ENCODE peak calls at places on chromosomes 16 and 17, in five cellular contexts. Q is Caco-2, I is fibroblast of pulmonary artery, Y is AG10803, K is AG04450. J is an unnamed sample.

GRCh38 chr16:50747206-50747956 is 5.5 kb downstream of the CYLD start:
- DNase-seq in I (peak), Y (no peak), Q (peak), K (no peak), J (no peak)

GRCh38 chr16:29705030-29705429 is 26.1 kb downstream of the QPRT start:
- DNase-seq in I (no peak), Y (no peak), K (no peak), Q (no peak), J (no peak)

GRCh38 chr17:75891022-75891604 is 5.6 kb downstream of the TRIM65 start:
- DNase-seq in Y (no peak), Q (no peak), K (no peak), I (no peak), J (no peak)

GRCh38 chr16:52050418-52050817 is 496.5 kb downstream of the TOX3 start:
- DNase-seq in Y (no peak), Q (no peak), I (peak), K (no peak), J (no peak)

GRCh38 chr17:18118633-18118975 is 10.0 kb downstream of the MYO15A start:
- DNase-seq in Q (no peak), Y (no peak), K (no peak), I (no peak), J (no peak)

GRCh38 chr17:17201271-17201670 is 4.9 kb downstream of the PLD6 start:
- DNase-seq in K (no peak), Q (no peak), I (no peak), Y (no peak), J (no peak)

GRCh38 chr17:40290629-40291296 is 3.1 kb downstream of the CDC6 start:
- DNase-seq in I (peak), Q (peak), Y (peak), K (peak), J (no peak)

GRCh38 chr17:81302861-81303326 is 7.8 kb upstream of the SLC38A10 start:
- DNase-seq in I (no peak), Q (no peak), Y (no peak), K (no peak), J (no peak)

GRCh38 chr17:47316316-47316715 is 7.4 kb upstream of the EFCAB13 start:
- DNase-seq in Y (peak), I (peak), K (no peak), Q (peak), J (no peak)

GRCh38 chr17:51703364-51704341 is 443.3 kb downstream of the UTP18 start:
- DNase-seq in Y (no peak), Q (no peak), K (no peak), I (peak), J (no peak)

GRCh38 chr17:35944151-35944550 is 638 bp upstream of the LYZL6 start:
- DNase-seq in K (no peak), Y (no peak), I (no peak), Q (no peak), J (no peak)

GRCh38 chr16:2276501-2277195 is 8.7 kb upstream of the RNPS1 start:
- DNase-seq in K (no peak), Y (no peak), I (no peak), Q (no peak), J (no peak)

GRCh38 chr17:65023791-65024190 is 32.7 kb downstream of the GNA13 start:
- DNase-seq in Y (no peak), K (no peak), Q (no peak), I (no peak), J (peak)

GRCh38 chr17:62562656-62563055 is 64.8 kb upstream of the MRC2 start:
- DNase-seq in K (peak), Y (peak), Q (no peak), I (peak), J (peak)

GRCh38 chr16:85584989-85585388 is 28.1 kb upstream of the GSE1 start:
- DNase-seq in Q (no peak), K (no peak), Y (no peak), I (no peak), J (no peak)

GRCh38 chr17:73929860-73930430 is 273.5 kb upstream of the RPL38 start:
- DNase-seq in I (no peak), Q (no peak), Y (no peak), K (no peak), J (no peak)

GRCh38 chr16:3101841-3102470 is 2.9 kb upstream of the ZSCAN10 start:
- DNase-seq in I (peak), Q (no peak), K (no peak), Y (no peak), J (no peak)

GRCh38 chr17:61970030-61970429 is 42.2 kb upstream of the INTS2 start:
- DNase-seq in I (peak), Y (no peak), K (no peak), Q (no peak), J (no peak)

GRCh38 chr17:70050192-70050591 is 24.8 kb upstream of the KCNJ16 start:
- DNase-seq in Y (peak), I (no peak), Q (no peak), K (no peak), J (no peak)

GRCh38 chr17:1783271-1783670 is 21.4 kb downstream of the SERPINF1 start:
- DNase-seq in K (no peak), Q (no peak), Y (peak), I (peak), J (no peak)

GRCh38 chr16:28974007-28974436 is 556 bp upstream of the SPNS1 start:
- DNase-seq in K (peak), I (peak), Q (peak), Y (peak), J (peak)

GRCh38 chr17:50270430-50271172 is 3.7 kb upstream of the TMEM92 start:
- DNase-seq in I (peak), Q (no peak), K (peak), Y (peak), J (no peak)

GRCh38 chr17:81651692-81652091 is 4.7 kb downstream of the PDE6G start:
- DNase-seq in Y (peak), I (peak), K (peak), Q (no peak), J (peak)

GRCh38 chr17:45314761-45315549 is 1.9 kb downstream of the MAP3K14 start:
- DNase-seq in I (no peak), K (no peak), Y (no peak), Q (no peak), J (no peak)

GRCh38 chr17:36183001-36183810 is 6.8 kb upstream of the TBC1D3B start:
- DNase-seq in Q (peak), K (peak), Y (peak), I (peak), J (no peak)

GRCh38 chr16:58458634-58459343 is 41.2 kb upstream of the NDRG4 start:
- DNase-seq in K (no peak), Y (no peak), Q (no peak), I (no peak), J (no peak)

GRCh38 chr16:63913278-63913677 is 1208.6 kb downstream of the CDH11 start:
- DNase-seq in I (no peak), Q (no peak), Y (no peak), K (no peak), J (no peak)

GRCh38 chr16:87556941-87557459 is 45.3 kb upstream of the JPH3 start:
- DNase-seq in I (peak), Q (no peak), Y (peak), K (no peak), J (no peak)

GRCh38 chr17:40071720-40072480 is 9.1 kb downstream of the THRA start:
- DNase-seq in Q (no peak), Y (peak), K (no peak), I (peak), J (no peak)

GRCh38 chr16:35188288-35189155 is 1729.1 kb downstream of the TP53TG3F start:
- DNase-seq in Q (peak), K (no peak), I (no peak), Y (no peak), J (no peak)

GRCh38 chr17:74738051-74738996 is 1.3 kb downstream of the RAB37 start:
- DNase-seq in K (no peak), I (peak), Q (no peak), Y (no peak), J (no peak)

GRCh38 chr17:70713694-70714093 is 544.4 kb downstream of the KCNJ2 start:
- DNase-seq in Q (no peak), K (no peak), I (no peak), Y (no peak), J (no peak)

GRCh38 chr16:23482778-23483177 is 27.5 kb downstream of the GGA2 start:
- DNase-seq in I (no peak), Y (no peak), Q (no peak), K (no peak), J (no peak)

GRCh38 chr17:64236827-64237403 is 26.1 kb downstream of the TEX2 start:
- DNase-seq in K (no peak), Y (no peak), I (no peak), Q (peak), J (no peak)

GRCh38 chr17:78400581-78401240 is 22.3 kb downstream of the PGS1 start:
- DNase-seq in Y (no peak), K (no peak), I (no peak), Q (no peak), J (no peak)

GRCh38 chr17:41140360-41141132 is at the start of gene KRTAP4-6:
- DNase-seq in Y (peak), I (no peak), K (peak), Q (no peak), J (peak)

GRCh38 chr17:67229109-67229991 is 15.6 kb downstream of the HELZ start:
- DNase-seq in K (no peak), Q (no peak), Y (no peak), I (no peak), J (no peak)

GRCh38 chr17:67223924-67224323 is 21.1 kb downstream of the HELZ start:
- DNase-seq in K (no peak), Y (no peak), I (no peak), Q (peak), J (no peak)

GRCh38 chr17:67232441-67232840 is 12.6 kb downstream of the HELZ start:
- DNase-seq in Q (no peak), K (no peak), Y (no peak), I (no peak), J (no peak)

DNA sequence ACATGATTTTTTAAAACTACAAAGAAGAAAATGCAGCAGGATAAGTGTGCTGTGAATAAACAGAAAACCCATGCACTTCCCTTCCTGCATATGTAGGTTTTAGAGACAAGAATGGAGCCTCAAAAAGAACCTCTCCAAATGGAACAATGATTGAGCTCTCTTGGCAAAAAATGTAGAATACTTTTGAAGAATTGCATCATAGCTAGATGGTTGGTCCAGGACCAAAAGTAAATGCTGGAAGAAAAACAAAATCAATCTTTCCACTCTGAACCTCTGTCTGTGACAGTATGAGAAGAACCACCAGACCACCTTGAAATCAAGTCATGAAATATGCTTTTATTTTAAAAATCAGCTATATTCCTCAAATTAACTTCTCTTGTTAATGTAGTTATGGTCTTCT is 17.5 kb downstream of the HELZ start:
- DNase-seq in I (peak), K (no peak), Y (peak), Q (no peak), J (no peak)
- TF ChIP-seq CTCF in I (no peak), K (no peak), Y (no peak), Q (no peak), J (no peak)

GRCh38 chr16:73059779-73060178 is 11.9 kb upstream of the ZFHX3 start:
- DNase-seq in Q (no peak), K (no peak), I (no peak), Y (no peak), J (no peak)
- H3K4me3 ChIP-seq in Q (no peak), K (peak), I (peak), Y (peak), J (peak)

GRCh38 chr17:57597101-57597500 is 148.0 kb downstream of the CCDC182 start:
- DNase-seq in K (no peak), I (no peak), Y (no peak), Q (no peak), J (no peak)
- TF ChIP-seq CTCF in K (no peak), I (no peak), Y (no peak), Q (no peak), J (no peak)

GRCh38 chr17:6666557-6666956 is 15.0 kb downstream of the C17orf100 start:
- DNase-seq in Q (no peak), Y (no peak), K (no peak), I (no peak), J (no peak)
- H3K4me3 ChIP-seq in Q (no peak), Y (no peak), K (no peak), I (no peak), J (no peak)

GRCh38 chr16:8548166-8548565 is 42.1 kb downstream of the TMEM114 start:
- DNase-seq in K (no peak), Y (no peak), Q (no peak), I (no peak), J (no peak)

GRCh38 chr16:8550728-8551387 is 39.5 kb downstream of the TMEM114 start:
- DNase-seq in Y (no peak), K (no peak), Q (no peak), I (no peak), J (no peak)

GRCh38 chr16:8551388-8552332 is 38.7 kb downstream of the TMEM114 start:
- DNase-seq in Q (no peak), K (no peak), I (no peak), Y (no peak), J (no peak)

GRCh38 chr16:8547756-8548155 is 42.6 kb downstream of the TMEM114 start:
- DNase-seq in Q (no peak), K (no peak), Y (no peak), I (no peak), J (no peak)

GRCh38 chr16:8549843-8550412 is 40.4 kb downstream of the TMEM114 start:
- DNase-seq in Q (no peak), Y (no peak), I (no peak), K (no peak), J (no peak)
- TF ChIP-seq CTCF in Q (no peak), Y (no peak), I (no peak), K (no peak), J (no peak)

GRCh38 chr16:11610580-11610979 is 23.9 kb upstream of the LITAF start:
- DNase-seq in Y (no peak), K (no peak), Q (no peak), I (no peak), J (no peak)
- H3K4me3 ChIP-seq in Y (no peak), K (no peak), Q (no peak), I (no peak), J (no peak)

GRCh38 chr17:14202388-14203166 is 34.1 kb downstream of the CDRT15 start:
- DNase-seq in Q (no peak), Y (no peak), I (no peak), K (no peak), J (no peak)

GRCh38 chr17:14201595-14201994 is 35.1 kb downstream of the CDRT15 start:
- DNase-seq in K (no peak), I (no peak), Y (no peak), Q (no peak), J (no peak)

GRCh38 chr17:14204084-14204483 is 32.6 kb downstream of the CDRT15 start:
- DNase-seq in Y (no peak), I (no peak), K (no peak), Q (no peak), J (no peak)

GRCh38 chr17:14204546-14204945 is 32.1 kb downstream of the CDRT15 start:
- DNase-seq in K (no peak), I (no peak), Y (no peak), Q (no peak), J (no peak)

GRCh38 chr17:14203392-14203791 is 33.3 kb downstream of the CDRT15 start:
- DNase-seq in Y (no peak), I (peak), K (no peak), Q (no peak), J (no peak)
- TF ChIP-seq CTCF in Y (peak), I (peak), K (peak), Q (peak), J (peak)

DNA sequence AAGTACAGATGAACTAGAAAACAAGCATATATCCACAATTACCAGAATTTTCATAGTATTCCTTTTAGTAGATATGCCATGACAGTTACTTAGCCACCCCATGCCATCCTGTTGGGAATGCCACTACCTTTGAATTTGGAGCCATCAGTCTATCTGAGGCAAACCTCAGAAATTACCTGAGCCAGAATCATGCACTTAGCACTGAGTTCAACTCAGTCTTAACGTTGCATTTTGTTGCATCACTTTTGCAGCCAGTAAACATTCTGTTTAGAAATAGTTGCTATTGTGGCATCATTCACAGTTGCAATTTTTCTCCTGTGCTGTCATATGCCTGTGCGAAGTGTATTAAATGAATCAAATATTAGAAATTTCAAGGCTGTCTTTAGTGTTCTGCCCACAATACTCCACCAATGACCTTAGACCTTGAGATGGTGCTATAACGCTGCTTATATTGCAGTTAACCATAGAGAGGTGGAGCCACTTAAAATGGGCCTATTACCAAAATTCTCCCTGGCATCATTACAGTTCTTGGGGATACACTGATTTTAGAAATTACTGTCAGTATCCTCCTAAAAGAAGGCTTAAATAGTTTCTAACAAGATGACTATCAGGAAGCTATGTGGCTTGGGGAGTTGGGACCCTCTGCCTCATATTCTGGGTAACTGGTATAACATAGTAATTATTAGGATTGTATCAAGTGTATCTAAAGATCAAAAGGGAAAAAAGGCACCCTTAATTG is 11.1 kb downstream of the PTRH2 start:
- DNase-seq in I (peak), K (no peak), Y (peak), Q (no peak), J (no peak)
- H3K4me3 ChIP-seq in I (no peak), K (no peak), Y (no peak), Q (no peak), J (no peak)